ENCODE peak calls at places on chromosome 3, in seven cellular contexts. K is OCI-LY7, G is small intestine, C is hepatocyte, D is tibial nerve, Z is SJSA1, A is RWPE1. U is an unnamed sample.

GRCh38 chr3:12966847-12967750 is 106.1 kb downstream of the IQSEC1 start:
- DNase-seq in K (no peak), G (no peak), C (peak; percentile 34), D (no peak), Z (no peak), A (peak; percentile 23), U (no peak)

GRCh38 chr3:119524931-119525662 is 26.8 kb downstream of the TIMMDC1 start:
- DNase-seq in K (no peak), G (no peak), C (no peak), D (no peak), Z (no peak), A (no peak), U (no peak)

GRCh38 chr3:12222765-12223485 is 64.2 kb upstream of the TIMP4 start:
- DNase-seq in K (no peak), G (peak; percentile 32), C (no peak), D (no peak), Z (no peak), A (peak; percentile 37), U (no peak)

GRCh38 chr3:18134386-18135082 is 290.6 kb downstream of the SATB1 start:
- DNase-seq in K (no peak), G (no peak), C (no peak), D (no peak), Z (no peak), A (peak; percentile 33), U (no peak)

GRCh38 chr3:145017959-145018358 is 1046.3 kb downstream of the DIPK2A start:
- DNase-seq in K (no peak), G (no peak), C (no peak), D (no peak), Z (no peak), A (peak; percentile 8), U (no peak)

GRCh38 chr3:109702252-109702651 is 364.9 kb upstream of the DPPA4 start:
- DNase-seq in K (no peak), G (peak; percentile 13), C (no peak), D (no peak), Z (no peak), A (no peak), U (no peak)

GRCh38 chr3:71581981-71582611 is 1.4 kb downstream of the FOXP1 start:
- DNase-seq in K (peak; percentile 91), G (peak; percentile 43), C (peak; percentile 65), D (peak; percentile 17), Z (peak; percentile 58), A (no peak), U (peak; percentile 41)

GRCh38 chr3:54344601-54345216 is 222.4 kb downstream of the CACNA2D3 start:
- DNase-seq in K (no peak), G (no peak), C (no peak), D (no peak), Z (no peak), A (no peak), U (no peak)

GRCh38 chr3:150083653-150084037 is 113.0 kb upstream of the PFN2 start:
- DNase-seq in K (no peak), G (no peak), C (peak; percentile 48), D (no peak), Z (no peak), A (no peak), U (no peak)

GRCh38 chr3:101835676-101836075 is 13.6 kb upstream of the NFKBIZ start:
- DNase-seq in K (no peak), G (no peak), C (no peak), D (no peak), Z (no peak), A (no peak), U (no peak)

GRCh38 chr3:101840066-101840465 is 9.2 kb upstream of the NFKBIZ start:
- DNase-seq in K (no peak), G (no peak), C (no peak), D (no peak), Z (no peak), A (no peak), U (no peak)

GRCh38 chr3:101833446-101833974 is 15.8 kb upstream of the NFKBIZ start:
- DNase-seq in K (no peak), G (no peak), C (no peak), D (no peak), Z (no peak), A (no peak), U (no peak)

GRCh38 chr3:101836160-101836559 is 13.2 kb upstream of the NFKBIZ start:
- DNase-seq in K (no peak), G (no peak), C (no peak), D (no peak), Z (no peak), A (no peak), U (no peak)

DNA sequence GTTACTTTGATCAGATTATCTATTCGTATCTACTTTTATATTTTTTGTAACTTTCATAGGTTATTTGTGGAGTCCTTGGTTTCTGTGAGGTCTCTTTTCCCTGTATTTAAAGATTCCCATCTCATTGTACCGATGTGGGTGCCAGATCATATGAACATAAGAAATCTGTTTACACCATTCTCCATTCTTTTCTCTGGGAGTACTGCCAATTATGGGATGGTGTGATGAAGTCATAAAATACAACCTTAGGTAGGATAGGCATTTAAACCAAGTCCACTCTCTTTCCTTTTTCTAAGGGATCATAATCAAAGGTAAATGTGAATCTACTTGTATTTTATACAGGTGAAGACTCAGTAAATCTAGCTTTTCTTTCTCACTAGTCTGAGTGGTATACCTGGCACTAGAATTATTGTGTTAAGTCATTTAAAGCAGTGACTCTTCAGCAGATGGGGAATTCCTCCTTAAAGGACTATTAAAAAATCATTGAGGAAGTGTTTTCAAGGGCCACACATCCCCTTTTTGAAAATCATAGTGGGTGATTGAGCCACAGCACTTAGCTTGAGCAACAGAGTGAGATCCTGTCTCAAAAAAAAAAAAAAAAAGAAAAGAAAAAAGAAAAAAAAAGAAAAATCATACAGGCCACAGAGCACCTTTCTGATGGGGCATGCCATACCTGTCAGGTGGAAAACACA is 12.3 kb upstream of the NFKBIZ start:
- DNase-seq in K (no peak), G (peak; percentile 74), C (no peak), D (no peak), Z (no peak), A (no peak), U (no peak)
- H3K27ac ChIP-seq in K (no peak overlapping the region), G (no peak overlapping the region), C (no peak overlapping the region), D (no peak overlapping the region), Z (no peak overlapping the region), A (no peak overlapping the region), U (no peak overlapping the region)

GRCh38 chr3:171175840-171176239 is 149.3 kb upstream of the SLC2A2 start:
- DNase-seq in K (no peak), G (no peak), C (no peak), D (no peak), Z (no peak), A (no peak), U (no peak)

GRCh38 chr3:171172070-171172469 is 145.6 kb upstream of the SLC2A2 start:
- DNase-seq in K (peak; percentile 8), G (no peak), C (no peak), D (no peak), Z (no peak), A (no peak), U (no peak)

GRCh38 chr3:171177056-171177455 is 150.5 kb upstream of the SLC2A2 start:
- DNase-seq in K (no peak), G (no peak), C (no peak), D (no peak), Z (no peak), A (no peak), U (no peak)

GRCh38 chr3:171176244-171176925 is 149.9 kb upstream of the SLC2A2 start:
- DNase-seq in K (no peak), G (no peak), C (no peak), D (no peak), Z (no peak), A (no peak), U (no peak)

DNA sequence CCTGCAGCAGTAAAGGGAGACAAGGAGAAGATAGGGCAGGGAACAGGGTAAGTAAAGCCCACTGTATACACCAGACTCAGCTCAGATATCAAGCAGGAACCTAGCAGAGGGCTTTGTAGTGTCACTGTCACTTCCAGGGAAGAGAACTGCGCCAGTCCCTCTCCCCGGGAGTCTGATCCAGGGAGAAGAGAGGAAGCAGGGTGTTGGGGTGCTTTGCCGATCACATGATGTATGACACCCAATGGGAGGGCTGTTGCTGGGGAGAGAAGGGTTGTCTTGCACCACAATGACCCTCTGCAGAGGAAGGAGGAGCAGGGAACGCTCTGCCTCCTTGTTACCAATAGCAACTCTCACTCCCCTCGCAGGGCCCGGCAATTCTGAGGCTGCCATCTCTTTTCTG is 147.2 kb upstream of the SLC2A2 start:
- DNase-seq in K (no peak), G (peak; percentile 88), C (peak; percentile 36), D (no peak), Z (no peak), A (no peak), U (peak; percentile 58)
- H3K27ac ChIP-seq in K (no peak overlapping the region), G (peak overlapping the region; percentile 14), C (no peak overlapping the region), D (no peak overlapping the region), Z (no peak overlapping the region), A (no peak overlapping the region), U (peak overlapping the region; percentile 95)

DNA sequence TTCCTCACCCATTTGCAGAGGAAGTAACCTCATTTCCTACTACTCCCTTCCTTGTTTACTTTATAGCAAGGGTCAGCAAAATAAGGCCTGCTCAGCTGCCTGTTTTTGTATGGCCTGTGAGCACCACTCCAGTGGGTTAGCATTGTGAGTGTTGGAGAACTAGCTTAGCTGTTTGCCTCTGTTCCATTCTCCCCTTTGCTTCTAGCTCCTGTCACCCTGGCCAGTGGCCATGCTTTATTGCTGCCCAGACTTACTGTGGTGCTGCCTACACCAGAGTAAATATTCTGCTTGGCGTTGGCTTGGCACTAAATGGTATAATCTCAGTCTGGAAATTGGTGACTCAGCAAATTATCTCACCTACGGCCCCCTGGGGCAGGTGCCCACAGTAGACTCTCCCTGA is 8.8 kb downstream of the PDCD6IP start:
- DNase-seq in K (no peak), G (peak; percentile 22), C (no peak), D (no peak), Z (no peak), A (no peak), U (no peak)
- H3K27ac ChIP-seq in K (no peak overlapping the region), G (peak overlapping the region; percentile 60), C (no peak overlapping the region), D (no peak overlapping the region), Z (no peak overlapping the region), A (peak overlapping the region; percentile 31), U (no peak overlapping the region)

GRCh38 chr3:133777807-133778568 is 27.6 kb upstream of the SRPRB start:
- DNase-seq in K (no peak), G (no peak), C (no peak), D (no peak), Z (no peak), A (no peak), U (no peak)

GRCh38 chr3:133781570-133781969 is 24.0 kb upstream of the SRPRB start:
- DNase-seq in K (no peak), G (no peak), C (no peak), D (no peak), Z (no peak), A (no peak), U (no peak)

GRCh38 chr3:133782454-133782853 is 23.2 kb upstream of the SRPRB start:
- DNase-seq in K (no peak), G (no peak), C (no peak), D (no peak), Z (no peak), A (no peak), U (no peak)

GRCh38 chr3:133779626-133780203 is 25.9 kb upstream of the SRPRB start:
- DNase-seq in K (no peak), G (no peak), C (no peak), D (no peak), Z (no peak), A (no peak), U (no peak)

DNA sequence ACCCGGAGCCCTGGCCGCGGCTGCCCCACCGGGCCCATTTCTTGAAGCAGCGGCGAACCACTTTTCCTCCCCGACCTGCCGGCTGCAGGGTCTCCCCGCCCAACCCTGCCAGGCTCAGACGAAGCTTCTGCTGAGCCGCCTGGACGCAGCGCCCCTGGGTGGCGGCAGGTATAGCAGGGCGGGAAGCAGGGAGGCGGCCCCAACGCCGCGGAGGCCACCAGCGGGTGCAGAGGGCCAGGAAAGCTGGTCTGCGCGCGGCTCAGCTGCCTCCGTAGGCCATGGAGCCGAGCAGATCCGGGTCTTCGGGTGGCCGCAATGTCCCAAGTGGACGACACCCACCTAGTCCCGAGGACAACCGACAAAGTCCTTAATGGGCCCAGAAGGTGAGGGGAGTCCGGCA is 21.9 kb upstream of the SRPRB start:
- DNase-seq in K (no peak), G (no peak), C (no peak), D (no peak), Z (no peak), A (no peak), U (no peak)
- H3K27ac ChIP-seq in K (no peak overlapping the region), G (no peak overlapping the region), C (no peak overlapping the region), D (no peak overlapping the region), Z (no peak overlapping the region), A (no peak overlapping the region), U (no peak overlapping the region)

U was measured in caudate nucleus.